ENCODE peak calls at places on chromosome 7, in seven cellular contexts. Y is naive thymus-derived CD4-positive, alpha-beta T cell; K is vagina; B is stomach; T is lower leg skin; L is fibroblast of the aortic adventitia; S is Panc1. Z is an unnamed sample.

GRCh38 chr7:517848-518629 is 1.6 kb downstream of the PDGFA start:
- DNase-seq in Y (no peak), K (no peak), B (peak; percentile 72), T (no peak), L (peak; percentile 71), S (no peak), Z (peak; percentile 38)

GRCh38 chr7:48424731-48425130 is 253.5 kb downstream of the ABCA13 start:
- DNase-seq in Y (no peak), K (no peak), B (no peak), T (no peak), L (no peak), S (no peak), Z (peak; percentile 56)

GRCh38 chr7:27183682-27184341 is 1.2 kb downstream of the HOXA11 start:
- DNase-seq in Y (no peak), K (no peak), B (peak; percentile 23), T (peak; percentile 78), L (no peak), S (no peak), Z (no peak)

GRCh38 chr7:21191317-21192073 is 236.4 kb upstream of the SP4 start:
- DNase-seq in Y (no peak), K (no peak), B (no peak), T (no peak), L (no peak), S (no peak), Z (no peak)

GRCh38 chr7:150446288-150446938 is 4.0 kb upstream of the GIMAP8 start:
- DNase-seq in Y (no peak), K (no peak), B (no peak), T (no peak), L (no peak), S (no peak), Z (no peak)

GRCh38 chr7:132996581-132997242 is 85.2 kb downstream of the CHCHD3 start:
- DNase-seq in Y (no peak), K (no peak), B (no peak), T (no peak), L (no peak), S (no peak), Z (no peak)

GRCh38 chr7:28077616-28078015 is 103.0 kb downstream of the JAZF1 start:
- DNase-seq in Y (no peak), K (no peak), B (no peak), T (no peak), L (no peak), S (no peak), Z (no peak)

GRCh38 chr7:49038821-49039358 is 114.5 kb downstream of the CDC14C start:
- DNase-seq in Y (no peak), K (no peak), B (no peak), T (no peak), L (no peak), S (no peak), Z (no peak)

GRCh38 chr7:118195837-118196474 is 12.0 kb downstream of the LSM8 start:
- DNase-seq in Y (peak; percentile 43), K (no peak), B (peak; percentile 59), T (no peak), L (peak; percentile 80), S (no peak), Z (peak; percentile 80)

GRCh38 chr7:47464266-47464665 is 117.6 kb downstream of the TNS3 start:
- DNase-seq in Y (no peak), K (no peak), B (no peak), T (no peak), L (no peak), S (no peak), Z (no peak)

GRCh38 chr7:28630350-28630749 is 218.0 kb downstream of the CREB5 start:
- DNase-seq in Y (no peak), K (no peak), B (no peak), T (no peak), L (peak; percentile 56), S (no peak), Z (no peak)

GRCh38 chr7:29609162-29610030 is 45.8 kb downstream of the PRR15 start:
- DNase-seq in Y (no peak), K (no peak), B (peak; percentile 37), T (no peak), L (peak; percentile 75), S (no peak), Z (no peak)

GRCh38 chr7:1810521-1810920 is 140.4 kb downstream of the ELFN1 start:
- DNase-seq in Y (no peak), K (no peak), B (no peak), T (peak; percentile 56), L (no peak), S (no peak), Z (no peak)

GRCh38 chr7:141979611-141980010 is 6.0 kb upstream of the TAS2R38 start:
- DNase-seq in Y (no peak), K (no peak), B (no peak), T (no peak), L (no peak), S (no peak), Z (no peak)

GRCh38 chr7:116271161-116271979 is 61.0 kb downstream of the TES start:
- DNase-seq in Y (no peak), K (no peak), B (no peak), T (no peak), L (peak; percentile 87), S (no peak), Z (no peak)

GRCh38 chr7:98836811-98837631 is 32.8 kb downstream of the TMEM130 start:
- DNase-seq in Y (no peak), K (no peak), B (peak; percentile 45), T (no peak), L (peak; percentile 21), S (no peak), Z (peak; percentile 68)

GRCh38 chr7:135197343-135197742 is 14.0 kb downstream of the WDR91 start:
- DNase-seq in Y (no peak), K (peak; percentile 34), B (peak; percentile 15), T (peak; percentile 68), L (no peak), S (no peak), Z (no peak)

GRCh38 chr7:115707684-115708341 is 322.8 kb downstream of the TFEC start:
- DNase-seq in Y (no peak), K (no peak), B (no peak), T (no peak), L (no peak), S (no peak), Z (no peak)

GRCh38 chr7:94510582-94511456 is 1.2 kb downstream of the CASD1 start:
- DNase-seq in Y (peak; percentile 30), K (no peak), B (peak; percentile 32), T (peak; percentile 84), L (peak; percentile 22), S (no peak), Z (no peak)

GRCh38 chr7:139452948-139453672 is 30.4 kb downstream of the KLRG2 start:
- DNase-seq in Y (no peak), K (no peak), B (no peak), T (no peak), L (peak; percentile 67), S (no peak), Z (no peak)

GRCh38 chr7:601573-602340 is 82.1 kb upstream of the PDGFA start:
- DNase-seq in Y (peak; percentile 85), K (no peak), B (peak; percentile 49), T (peak; percentile 91), L (no peak), S (no peak), Z (no peak)

GRCh38 chr7:67453580-67453979 is 456.9 kb downstream of the TYW1 start:
- DNase-seq in Y (no peak), K (no peak), B (no peak), T (no peak), L (no peak), S (no peak), Z (no peak)

GRCh38 chr7:67455508-67455907 is 458.9 kb downstream of the TYW1 start:
- DNase-seq in Y (no peak), K (no peak), B (no peak), T (no peak), L (no peak), S (no peak), Z (no peak)

GRCh38 chr7:67452516-67453026 is 455.9 kb downstream of the TYW1 start:
- DNase-seq in Y (no peak), K (no peak), B (no peak), T (no peak), L (no peak), S (no peak), Z (no peak)

GRCh38 chr7:67450171-67450570 is 453.5 kb downstream of the TYW1 start:
- DNase-seq in Y (no peak), K (no peak), B (no peak), T (no peak), L (no peak), S (no peak), Z (no peak)

DNA sequence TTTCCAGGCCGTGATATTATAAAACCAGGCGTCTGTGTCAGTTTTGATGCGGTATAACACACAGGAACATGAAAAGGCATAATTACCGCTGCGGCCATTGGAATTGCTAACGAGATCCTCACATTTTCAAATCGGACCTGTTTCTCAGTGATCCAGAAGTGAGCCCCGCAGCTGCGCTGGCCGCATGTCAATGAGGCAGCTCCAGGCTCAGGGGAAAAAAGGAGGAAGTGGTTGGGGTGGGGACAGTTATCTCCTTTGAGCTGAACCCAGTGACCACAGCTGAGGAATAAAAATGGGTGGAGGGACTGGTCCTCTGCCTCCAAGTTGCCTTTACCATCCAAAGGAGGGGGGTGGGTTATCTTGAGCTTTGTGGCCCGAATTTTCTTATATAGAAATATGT is 457.3 kb downstream of the TYW1 start:
- DNase-seq in Y (no peak), K (no peak), B (no peak), T (no peak), L (no peak), S (no peak), Z (peak; percentile 15)
- H3K4me3 ChIP-seq in Y (no peak overlapping the region), K (no peak overlapping the region), B (no peak overlapping the region), T (no peak overlapping the region), L (no peak overlapping the region), S (no peak overlapping the region), Z (no peak overlapping the region)

DNA sequence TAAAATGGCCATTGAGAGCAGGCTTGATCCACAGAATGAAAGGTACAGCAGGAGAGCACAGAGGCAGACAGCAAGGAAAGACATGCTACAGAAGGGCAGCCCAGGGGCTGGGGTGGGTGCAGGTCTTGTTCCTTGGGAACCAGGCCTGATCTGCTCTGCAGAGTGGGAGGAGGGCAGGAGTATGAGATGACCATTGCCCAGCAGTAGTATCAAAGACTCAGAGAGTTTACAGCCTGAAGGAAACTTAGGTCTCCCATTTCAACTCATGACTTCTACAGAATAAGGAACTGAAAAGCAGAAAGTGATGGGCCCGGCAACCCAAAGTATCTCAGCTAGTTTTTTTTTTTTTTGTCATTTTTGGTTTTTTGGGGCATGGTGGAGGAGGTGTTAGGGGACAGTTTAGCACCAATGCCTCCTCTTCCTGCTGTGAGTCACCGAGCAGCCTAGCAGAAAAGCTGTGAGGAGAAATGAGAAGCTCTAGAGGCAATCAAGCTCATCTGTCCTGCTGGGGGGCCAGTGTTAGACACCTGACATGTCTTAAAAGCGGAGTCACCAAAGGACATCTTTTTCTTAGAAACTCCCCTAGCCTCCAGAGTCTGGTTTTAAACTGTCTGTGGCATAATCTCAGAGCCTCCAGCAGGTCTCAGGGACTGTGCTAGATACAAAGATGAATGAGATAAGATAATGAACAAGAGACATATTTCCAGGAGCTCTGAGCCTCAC is 34.3 kb upstream of the HERPUD2 start:
- DNase-seq in Y (no peak), K (no peak), B (no peak), T (no peak), L (no peak), S (no peak), Z (no peak)
- H3K4me3 ChIP-seq in Y (no peak overlapping the region), K (no peak overlapping the region), B (no peak overlapping the region), T (no peak overlapping the region), L (no peak overlapping the region), S (no peak overlapping the region), Z (no peak overlapping the region)

GRCh38 chr7:43469051-43469450 is 113.9 kb upstream of the STK17A start:
- DNase-seq in Y (no peak), K (no peak), B (no peak), T (no peak), L (no peak), S (no peak), Z (no peak)
- H3K4me3 ChIP-seq in Y (no peak overlapping the region), K (no peak overlapping the region), B (no peak overlapping the region), T (no peak overlapping the region), L (no peak overlapping the region), S (no peak overlapping the region), Z (no peak overlapping the region)

GRCh38 chr7:84490661-84491060 is 296.1 kb upstream of the SEMA3A start:
- DNase-seq in Y (no peak), K (no peak), B (no peak), T (no peak), L (peak; percentile 52), S (no peak), Z (no peak)
- H3K4me3 ChIP-seq in Y (no peak overlapping the region), K (no peak overlapping the region), B (no peak overlapping the region), T (no peak overlapping the region), L (no peak overlapping the region), S (no peak overlapping the region), Z (no peak overlapping the region)